ENCODE peak calls at places on chromosomes 5 and 9, in six cellular contexts. V is stomach, S is GM06990, K is smooth muscle cell of the brain vasculature, U is HuH-7.5, J is NCI-H2029. G is an unnamed sample.

GRCh38 chr5:55101556-55102276 is 730 bp upstream of the GZMA start:
- DNase-seq in V (no peak), S (no peak), K (no peak), U (no peak), J (no peak), G (no peak)

GRCh38 chr9:2299843-2300205 is 284.7 kb downstream of the SMARCA2 start:
- DNase-seq in V (no peak), S (no peak), K (no peak), U (no peak), J (no peak), G (no peak)

GRCh38 chr9:91193658-91194391 is 167.9 kb downstream of the AUH start:
- DNase-seq in V (peak; percentile 93), S (peak; percentile 84), K (peak; percentile 51), U (peak; percentile 70), J (peak; percentile 69), G (peak; percentile 94)

GRCh38 chr5:8134609-8135008 is 265.7 kb downstream of the MTRR start:
- DNase-seq in V (no peak), S (no peak), K (no peak), U (no peak), J (no peak), G (no peak)

GRCh38 chr9:15735083-15735974 is 182.5 kb downstream of the CCDC171 start:
- DNase-seq in V (no peak), S (no peak), K (peak; percentile 77), U (no peak), J (no peak), G (no peak)

GRCh38 chr9:19634881-19635280 is 154.0 kb downstream of the SLC24A2 start:
- DNase-seq in V (no peak), S (no peak), K (no peak), U (no peak), J (no peak), G (no peak)

GRCh38 chr9:121852241-121852640 is 200.8 kb downstream of the DAB2IP start:
- DNase-seq in V (no peak), S (no peak), K (no peak), U (no peak), J (no peak), G (no peak)

GRCh38 chr5:33321026-33321425 is 119.7 kb upstream of the TARS1 start:
- DNase-seq in V (no peak), S (no peak), K (no peak), U (no peak), J (no peak), G (peak; percentile 8)

GRCh38 chr5:170338933-170339779 is 41.6 kb upstream of the LCP2 start:
- DNase-seq in V (peak; percentile 43), S (peak; percentile 56), K (no peak), U (no peak), J (no peak), G (no peak)

GRCh38 chr5:148733601-148734438 is 79.5 kb upstream of the HTR4 start:
- DNase-seq in V (peak; percentile 88), S (peak; percentile 22), K (peak; percentile 80), U (no peak), J (peak; percentile 69), G (peak; percentile 86)

GRCh38 chr9:38181216-38181615 is 112.2 kb upstream of the SHB start:
- DNase-seq in V (no peak), S (no peak), K (no peak), U (no peak), J (no peak), G (no peak)

GRCh38 chr5:169667896-169668674 is 31.0 kb downstream of the DOCK2 start:
- DNase-seq in V (no peak), S (no peak), K (no peak), U (no peak), J (no peak), G (no peak)

GRCh38 chr9:16624356-16624755 is 246.1 kb downstream of the BNC2 start:
- DNase-seq in V (no peak), S (no peak), K (no peak), U (no peak), J (no peak), G (no peak)

GRCh38 chr5:154857091-154857533 is 1.3 kb upstream of the CNOT8 start:
- DNase-seq in V (peak; percentile 82), S (no peak), K (no peak), U (no peak), J (no peak), G (no peak)

GRCh38 chr5:40984884-40985283 is 75.6 kb downstream of the C7 start:
- DNase-seq in V (no peak), S (no peak), K (no peak), U (no peak), J (no peak), G (no peak)

GRCh38 chr9:8694983-8695588 is 895.5 kb upstream of the DMAC1 start:
- DNase-seq in V (no peak), S (no peak), K (no peak), U (no peak), J (peak; percentile 41), G (no peak)